ENCODE peak calls at places on chromosomes 3 and 15, in six cellular contexts. U, P, B, H, W and X are unnamed samples.

GRCh38 chr3:65669163-65669875 is 369.4 kb downstream of the MAGI1 start:
- DNase-seq in W (peak; percentile 8), H (no peak), U (no peak), B (no peak), P (peak; percentile 52), X (peak; percentile 56)

GRCh38 chr3:156605686-156606605 is 51.0 kb upstream of the SSR3 start:
- DNase-seq in U (peak; percentile 73), H (no peak), P (peak; percentile 74), B (no peak), W (peak; percentile 53), X (peak; percentile 78)

GRCh38 chr15:62889734-62890505 is 152.6 kb upstream of the TPM1 start:
- DNase-seq in W (peak; percentile 64), P (peak; percentile 59), U (no peak), B (no peak), H (no peak), X (peak; percentile 88)

GRCh38 chr3:98596902-98597500 is 3.6 kb upstream of the CPOX start:
- DNase-seq in W (no peak), B (no peak), H (peak; percentile 64), U (peak; percentile 32), P (peak; percentile 48), X (peak; percentile 47)

GRCh38 chr3:107366766-107367165 is 10.5 kb upstream of the CCDC54 start:
- DNase-seq in U (peak; percentile 44), H (no peak), W (no peak), P (no peak), B (no peak), X (no peak)

GRCh38 chr3:154078672-154079071 is 42.5 kb upstream of the ARHGEF26 start:
- DNase-seq in U (no peak), W (no peak), H (peak; percentile 79), B (no peak), P (no peak), X (no peak)

GRCh38 chr3:73510784-73511183 is 114.0 kb downstream of the PDZRN3 start:
- DNase-seq in W (no peak), B (no peak), U (no peak), P (no peak), H (no peak), X (no peak)

GRCh38 chr15:44710236-44711088 is 661 bp downstream of the PATL2 start:
- DNase-seq in H (peak; percentile 71), B (peak; percentile 42), U (no peak), W (peak; percentile 22), P (peak; percentile 47), X (peak; percentile 48)

GRCh38 chr15:31131853-31132375 is 30.4 kb upstream of the TRPM1 start:
- DNase-seq in U (no peak), W (no peak), H (no peak), P (no peak), B (no peak), X (no peak)

GRCh38 chr3:38601971-38602550 is 47.4 kb downstream of the SCN5A start:
- DNase-seq in P (no peak), B (no peak), H (no peak), U (peak; percentile 68), W (no peak), X (no peak)

GRCh38 chr15:43135351-43135750 is 2.0 kb downstream of the TMEM62 start:
- DNase-seq in P (no peak), B (no peak), U (peak; percentile 6), W (no peak), H (no peak), X (no peak)

GRCh38 chr3:144343777-144344176 is 372.2 kb downstream of the DIPK2A start:
- DNase-seq in H (no peak), P (no peak), W (no peak), U (no peak), B (no peak), X (no peak)

GRCh38 chr3:119237299-119237698 is 3.4 kb downstream of the B4GALT4 start:
- DNase-seq in P (no peak), U (no peak), H (no peak), B (no peak), W (no peak), X (no peak)

GRCh38 chr15:39479916-39480315 is 101.0 kb upstream of the THBS1 start:
- DNase-seq in B (no peak), W (no peak), U (no peak), H (no peak), P (peak; percentile 51), X (peak; percentile 79)

GRCh38 chr3:186084264-186084663 is 24.6 kb downstream of the ETV5 start:
- DNase-seq in H (no peak), U (no peak), P (no peak), B (no peak), W (no peak), X (no peak)

GRCh38 chr15:63970723-63971426 is 75.4 kb downstream of the DAPK2 start:
- DNase-seq in B (no peak), H (peak; percentile 73), U (no peak), W (no peak), P (no peak), X (no peak)

GRCh38 chr15:91894606-91895005 is 41.1 kb downstream of the SLCO3A1 start:
- DNase-seq in W (no peak), U (no peak), B (no peak), H (no peak), P (no peak), X (no peak)

GRCh38 chr3:42070089-42070885 is 20.9 kb upstream of the TRAK1 start:
- DNase-seq in P (no peak), U (no peak), H (no peak), W (no peak), B (no peak), X (no peak)

GRCh38 chr15:92951800-92952199 is 51.7 kb downstream of the CHD2 start:
- DNase-seq in U (no peak), W (no peak), B (no peak), H (no peak), P (no peak), X (no peak)

GRCh38 chr3:166531730-166532129 is 694.5 kb upstream of the BCHE start:
- DNase-seq in W (no peak), U (no peak), H (peak; percentile 14), P (no peak), B (no peak), X (no peak)

GRCh38 chr3:12405432-12406272 is 78.6 kb upstream of the TSEN2 start:
- DNase-seq in P (peak; percentile 99), U (no peak), B (no peak), W (peak; percentile 65), H (no peak), X (peak; percentile 99)

GRCh38 chr15:39857132-39857531 is 62.9 kb downstream of the GPR176 start:
- DNase-seq in U (no peak), B (no peak), P (no peak), W (no peak), H (no peak), X (no peak)

GRCh38 chr3:12424635-12425319 is 59.5 kb upstream of the TSEN2 start:
- DNase-seq in W (no peak), B (no peak), P (no peak), H (no peak), U (no peak), X (no peak)

GRCh38 chr15:74318376-74319137 is 48.9 kb downstream of the CYP11A1 start:
- DNase-seq in H (no peak), U (no peak), P (no peak), W (no peak), B (no peak), X (no peak)
- H3K4me3 ChIP-seq in H (no peak overlapping the region), U (no peak overlapping the region), P (no peak overlapping the region), W (no peak overlapping the region), B (no peak overlapping the region), X (no peak overlapping the region)

GRCh38 chr15:79168922-79169322 is 78.3 kb upstream of the RASGRF1 start:
- DNase-seq in U (peak; percentile 58), P (no peak), W (peak; percentile 33), B (no peak), H (no peak), X (no peak)

GRCh38 chr15:79170256-79170664 is 79.7 kb upstream of the RASGRF1 start:
- DNase-seq in P (no peak), H (no peak), W (no peak), B (no peak), U (no peak), X (no peak)

GRCh38 chr15:79171320-79172031 is 80.9 kb upstream of the RASGRF1 start:
- DNase-seq in P (no peak), U (no peak), H (no peak), B (no peak), W (no peak), X (no peak)

GRCh38 chr15:79167776-79168175 is 77.2 kb upstream of the RASGRF1 start:
- DNase-seq in B (no peak), H (no peak), W (no peak), P (no peak), U (no peak), X (no peak)

GRCh38 chr15:79169531-79170123 is 79.0 kb upstream of the RASGRF1 start:
- DNase-seq in W (no peak), P (no peak), U (no peak), B (no peak), H (no peak), X (no peak)
- H3K4me3 ChIP-seq in W (no peak overlapping the region), P (no peak overlapping the region), U (no peak overlapping the region), B (no peak overlapping the region), H (no peak overlapping the region), X (no peak overlapping the region)

DNA sequence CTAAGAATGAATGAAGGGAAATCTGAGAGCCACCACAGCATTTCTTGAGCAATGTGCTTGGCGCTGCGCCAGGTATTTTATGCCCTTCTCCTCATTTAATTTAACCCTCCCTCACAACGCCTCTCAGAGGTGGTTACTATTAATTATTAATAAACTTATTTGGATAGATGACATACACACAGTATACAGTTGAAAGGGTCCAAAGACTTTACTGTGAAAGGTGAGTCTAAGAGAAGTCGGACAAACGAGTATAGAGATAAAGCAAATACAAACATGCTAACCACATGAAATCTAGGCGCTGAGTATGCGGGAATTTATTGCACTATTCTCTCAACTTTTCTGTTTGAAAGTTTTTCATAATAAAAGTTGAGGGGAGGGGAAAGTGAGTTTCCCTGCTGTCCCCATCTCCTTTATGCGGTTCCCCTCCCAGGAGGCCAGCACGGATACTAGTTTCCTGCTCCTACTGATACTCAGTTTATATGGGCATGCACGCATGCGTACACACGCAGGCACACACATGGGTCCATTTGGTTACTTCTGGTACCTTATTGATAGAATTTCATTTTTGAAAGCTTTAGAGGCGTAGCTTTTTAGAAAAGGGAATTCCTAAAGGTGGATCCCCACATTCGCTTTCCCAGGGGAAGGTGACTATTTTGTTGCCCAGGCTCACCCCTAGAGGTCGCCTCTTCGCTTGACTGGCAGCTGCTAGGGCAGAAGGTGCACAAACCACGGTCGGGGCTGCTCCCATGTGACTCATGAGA is 28.5 kb upstream of the KCTD6 start:
- DNase-seq in H (peak; percentile 75), W (peak; percentile 79), P (peak; percentile 80), U (peak; percentile 50), B (peak; percentile 70), X (peak; percentile 94)
- H3K4me3 ChIP-seq in H (no peak overlapping the region), W (no peak overlapping the region), P (no peak overlapping the region), U (no peak overlapping the region), B (no peak overlapping the region), X (no peak overlapping the region)

GRCh38 chr3:35679409-35680080 is 40.2 kb downstream of the ARPP21 start:
- DNase-seq in U (no peak), H (no peak), P (no peak), W (no peak), B (no peak), X (no peak)

GRCh38 chr3:35675621-35676020 is 36.3 kb downstream of the ARPP21 start:
- DNase-seq in U (no peak), W (no peak), H (no peak), B (no peak), P (no peak), X (no peak)

GRCh38 chr3:35680866-35681650 is 41.7 kb downstream of the ARPP21 start:
- DNase-seq in U (no peak), H (no peak), P (no peak), W (no peak), B (no peak), X (no peak)

GRCh38 chr3:35677797-35678196 is 38.5 kb downstream of the ARPP21 start:
- DNase-seq in U (no peak), P (no peak), B (no peak), W (no peak), H (no peak), X (no peak)

GRCh38 chr3:35678552-35679220 is 39.4 kb downstream of the ARPP21 start:
- DNase-seq in U (no peak), H (no peak), W (no peak), B (no peak), P (no peak), X (no peak)
- H3K4me3 ChIP-seq in U (no peak overlapping the region), H (no peak overlapping the region), W (no peak overlapping the region), B (no peak overlapping the region), P (no peak overlapping the region), X (no peak overlapping the region)